ENCODE peak calls at places on chromosomes 1 and 21, in five cellular contexts. R is aorta, C is left cardiac atrium, P is pancreas, J is HCT116. D is an unnamed sample.

GRCh38 chr21:14737922-14738321 is 191.8 kb upstream of the SAMSN1 start:
- ATAC-seq in R (no peak), C (peak), P (peak), J (peak), D (no peak)

GRCh38 chr1:99704356-99704816 is 58.5 kb downstream of the PALMD start:
- ATAC-seq in R (no peak), C (no peak), P (no peak), J (peak), D (no peak)

GRCh38 chr21:42474043-42474831 is 21.8 kb downstream of the RSPH1 start:
- ATAC-seq in R (no peak), C (no peak), P (peak), J (peak), D (no peak)

GRCh38 chr1:31730336-31731048 is 26.7 kb upstream of the COL16A1 start:
- ATAC-seq in R (no peak), C (no peak), P (no peak), J (no peak), D (no peak)

GRCh38 chr1:91763252-91763651 is 122.7 kb downstream of the TGFBR3 start:
- ATAC-seq in R (peak), C (peak), P (no peak), J (no peak), D (peak)

GRCh38 chr1:202171292-202172014 is 11.1 kb upstream of the PTPN7 start:
- ATAC-seq in R (no peak), C (no peak), P (no peak), J (no peak), D (no peak)

GRCh38 chr1:58997060-58997411 is 213.2 kb upstream of the JUN start:
- ATAC-seq in R (no peak), C (no peak), P (no peak), J (no peak), D (no peak)

GRCh38 chr1:31657020-31657804 is 12.5 kb upstream of the PEF1 start:
- ATAC-seq in R (no peak), C (no peak), P (no peak), J (no peak), D (no peak)

GRCh38 chr1:97849350-97850339 is 71.2 kb downstream of the DPYD start:
- ATAC-seq in R (peak), C (peak), P (peak), J (no peak), D (peak)

GRCh38 chr21:33751120-33751519 is 108.8 kb downstream of the ITSN1 start:
- ATAC-seq in R (no peak), C (no peak), P (no peak), J (no peak), D (no peak)

GRCh38 chr1:200741808-200742207 is 3.1 kb downstream of the CAMSAP2 start:
- ATAC-seq in R (no peak), C (no peak), P (no peak), J (no peak), D (no peak)

GRCh38 chr1:44688760-44689446 is 14.4 kb downstream of the ARMH1 start:
- ATAC-seq in R (no peak), C (no peak), P (no peak), J (peak), D (no peak)

GRCh38 chr1:25028910-25029599 is 99.0 kb upstream of the RUNX3 start:
- ATAC-seq in R (no peak), C (no peak), P (no peak), J (no peak), D (no peak)

GRCh38 chr21:25837545-25838263 is 102.9 kb downstream of the GABPA start:
- ATAC-seq in R (no peak), C (no peak), P (peak), J (no peak), D (no peak)

GRCh38 chr1:81550753-81551152 is 250.0 kb upstream of the ADGRL2 start:
- ATAC-seq in R (no peak), C (no peak), P (peak), J (no peak), D (no peak)

GRCh38 chr1:199218065-199218464 is 579.2 kb downstream of the PTPRC start:
- ATAC-seq in R (no peak), C (no peak), P (no peak), J (no peak), D (no peak)

GRCh38 chr1:157597959-157598667 is at the start of gene FCRL4:
- ATAC-seq in R (no peak), C (no peak), P (no peak), J (no peak), D (no peak)

GRCh38 chr1:231526536-231526935 is 1.9 kb upstream of the TSNAX start:
- ATAC-seq in R (no peak), C (no peak), P (no peak), J (no peak), D (no peak)

GRCh38 chr1:181646723-181647122 is 163.4 kb downstream of the CACNA1E start:
- ATAC-seq in R (no peak), C (no peak), P (no peak), J (no peak), D (peak)

GRCh38 chr1:5481889-5482288 is 510.3 kb downstream of the NPHP4 start:
- ATAC-seq in R (no peak), C (no peak), P (no peak), J (peak), D (no peak)

GRCh38 chr1:76068953-76069561 is 5.5 kb upstream of the ST6GALNAC3 start:
- ATAC-seq in R (no peak), C (peak), P (no peak), J (peak), D (no peak)

GRCh38 chr1:150092180-150092791 is 24.7 kb downstream of the VPS45 start:
- ATAC-seq in R (no peak), C (no peak), P (no peak), J (no peak), D (no peak)

GRCh38 chr1:88595355-88595754 is 88.7 kb upstream of the PKN2 start:
- ATAC-seq in R (no peak), C (no peak), P (peak), J (peak), D (no peak)

GRCh38 chr1:16141573-16142336 is 14.1 kb downstream of the EPHA2 start:
- ATAC-seq in R (no peak), C (no peak), P (no peak), J (no peak), D (no peak)

GRCh38 chr1:40784771-40785151 is 1.2 kb downstream of the KCNQ4 start:
- ATAC-seq in R (no peak), C (no peak), P (no peak), J (no peak), D (no peak)

GRCh38 chr1:79716481-79716880 is 710.0 kb upstream of the ADGRL4 start:
- ATAC-seq in R (no peak), C (no peak), P (no peak), J (no peak), D (no peak)

GRCh38 chr1:16927711-16928485 is 6.2 kb downstream of the CROCC start:
- ATAC-seq in R (no peak), C (no peak), P (no peak), J (no peak), D (no peak)

GRCh38 chr1:94949681-94950661 is 23.1 kb upstream of the CNN3 start:
- ATAC-seq in R (no peak), C (no peak), P (peak), J (no peak), D (no peak)

GRCh38 chr1:17545354-17545753 is 5.9 kb downstream of the ARHGEF10L start:
- ATAC-seq in R (peak), C (peak), P (peak), J (no peak), D (peak)

GRCh38 chr21:38272215-38272614 is 15.4 kb downstream of the KCNJ15 start:
- ATAC-seq in R (no peak), C (no peak), P (no peak), J (no peak), D (no peak)

D was measured in gastroesophageal sphincter.